ENCODE peak calls at places on chromosomes 5 and 9, in seven cellular contexts. J is AG04450; M is foreskin fibroblast; N is activated naive CD4-positive, alpha-beta T cell; B is stimulated activated CD4-positive, alpha-beta T cell treated with anti-CD3 and anti-CD28 coated beads, Interleukin-15, amount 100 ng/mL, for 24 hours; X is C1 segment of cervical spinal cord; D is A172. Z is an unnamed sample.

GRCh38 chr5:128498844-128499455 is 39.1 kb downstream of the FBN2 start:
- DNase-seq in B (no peak), N (no peak), J (peak; percentile 54), X (no peak), D (peak; percentile 47), M (peak; percentile 47), Z (peak; percentile 62)

GRCh38 chr5:143016777-143017374 is 246.7 kb downstream of the ARHGAP26 start:
- DNase-seq in N (no peak), X (no peak), D (peak; percentile 64), J (no peak), B (peak; percentile 64), M (peak; percentile 26), Z (peak; percentile 61)

GRCh38 chr5:87300744-87301143 is 33.1 kb downstream of the RASA1 start:
- DNase-seq in B (peak; percentile 62), X (no peak), M (peak; percentile 94), D (peak; percentile 93), J (peak; percentile 46), N (no peak), Z (peak; percentile 96)

GRCh38 chr5:55372130-55372925 is 64.5 kb downstream of the MTREX start:
- DNase-seq in X (no peak), D (no peak), N (no peak), J (no peak), B (no peak), M (no peak), Z (no peak)

GRCh38 chr9:33320568-33321261 is 30.4 kb downstream of the NFX1 start:
- DNase-seq in B (peak; percentile 30), X (no peak), J (peak; percentile 90), D (peak; percentile 86), M (peak; percentile 86), N (no peak), Z (peak; percentile 95)

GRCh38 chr5:157459715-157460599 is at the start of gene NIPAL4:
- DNase-seq in X (peak; percentile 69), B (peak; percentile 68), M (no peak), J (no peak), D (no peak), N (no peak), Z (no peak)

GRCh38 chr9:89342948-89343347 is 24.6 kb downstream of the SECISBP2 start:
- DNase-seq in J (no peak), D (no peak), B (no peak), M (no peak), N (no peak), X (no peak), Z (no peak)

GRCh38 chr9:35538361-35539234 is 48.7 kb downstream of the RUSC2 start:
- DNase-seq in B (no peak), N (no peak), M (peak; percentile 83), J (no peak), D (peak; percentile 11), X (peak; percentile 83), Z (peak; percentile 86)

GRCh38 chr9:110116543-110116885 is 91.4 kb downstream of the C9orf152 start:
- DNase-seq in D (peak; percentile 73), M (peak; percentile 91), N (no peak), B (no peak), X (no peak), J (peak; percentile 84), Z (peak; percentile 99)

GRCh38 chr5:150016537-150016936 is 16.0 kb downstream of the HMGXB3 start:
- DNase-seq in D (no peak), X (no peak), J (no peak), M (no peak), B (no peak), N (no peak), Z (no peak)

GRCh38 chr5:59503223-59503622 is 390.3 kb downstream of the PDE4D start:
- DNase-seq in D (no peak), B (no peak), N (no peak), J (no peak), M (no peak), X (no peak), Z (no peak)

GRCh38 chr5:167777746-167778145 is 513.7 kb upstream of the WWC1 start:
- DNase-seq in D (no peak), N (no peak), X (no peak), J (no peak), M (no peak), B (no peak), Z (peak; percentile 59)

GRCh38 chr9:93589688-93590087 is 13.3 kb downstream of the PHF2 start:
- DNase-seq in B (no peak), N (no peak), X (no peak), D (no peak), M (peak; percentile 64), J (no peak), Z (peak; percentile 20)

GRCh38 chr5:114789773-114790402 is 379.8 kb downstream of the TRIM36 start:
- DNase-seq in M (no peak), J (no peak), B (no peak), X (no peak), N (no peak), D (peak; percentile 11), Z (no peak)

GRCh38 chr5:175738126-175738525 is 80.3 kb downstream of the HRH2 start:
- DNase-seq in X (no peak), J (no peak), N (no peak), D (no peak), M (no peak), B (no peak), Z (no peak)

GRCh38 chr5:115842089-115842881 is 550 bp downstream of the AP3S1 start:
- DNase-seq in J (no peak), M (no peak), D (peak; percentile 26), N (no peak), B (no peak), X (no peak), Z (no peak)

GRCh38 chr9:36818965-36819870 is 214.8 kb downstream of the PAX5 start:
- DNase-seq in J (no peak), B (no peak), M (no peak), D (no peak), N (no peak), X (peak; percentile 52), Z (peak; percentile 25)

GRCh38 chr9:114207034-114207815 is 51.9 kb downstream of the COL27A1 start:
- DNase-seq in X (peak; percentile 27), D (peak; percentile 55), J (no peak), N (no peak), B (no peak), M (peak; percentile 71), Z (peak; percentile 28)

GRCh38 chr9:83294816-83295215 is 231.9 kb upstream of the RASEF start:
- DNase-seq in D (no peak), N (no peak), M (no peak), J (no peak), B (no peak), X (no peak), Z (no peak)

GRCh38 chr9:121259935-121260334 is 8.0 kb upstream of the GSN start:
- DNase-seq in N (no peak), J (no peak), D (no peak), X (no peak), B (no peak), M (no peak), Z (no peak)

GRCh38 chr5:54990751-54991349 is 5.5 kb upstream of the ESM1 start:
- DNase-seq in N (no peak), X (no peak), J (peak; percentile 30), M (peak; percentile 81), B (no peak), D (peak; percentile 60), Z (peak; percentile 85)

Z was measured in fibroblast of lung.